ENCODE peak calls at places on chromosomes 12 and 14, in five cellular contexts. O is brain microvascular endothelial cell; I is activated naive CD4-positive, alpha-beta T cell treated with anti-CD3 and anti-CD28 coated beads for 36 hours; B is Right ventricle myocardium inferior; K is activated CD4-positive, alpha-beta T cell treated with anti-CD3 and anti-CD28 coated beads, Interleukin-2, amount 50 U/mL, for 4 hours. X is an unnamed sample.

GRCh38 chr14:24367506-24368214 is at the start of gene NFATC4:
- DNase-seq in O (peak), B (peak), K (no peak), I (peak), X (peak)

GRCh38 chr14:98931911-98932310 is 340.1 kb downstream of the BCL11B start:
- DNase-seq in I (peak), K (peak), O (no peak), B (no peak), X (no peak)

GRCh38 chr12:20105938-20106337 is 262.4 kb upstream of the PDE3A start:
- DNase-seq in B (no peak), K (no peak), I (no peak), O (no peak), X (no peak)

GRCh38 chr12:10075451-10075850 is 23.3 kb downstream of the CLEC1A start:
- DNase-seq in K (no peak), O (no peak), B (no peak), I (no peak), X (no peak)

GRCh38 chr14:24079521-24080141 is 8.3 kb downstream of the CPNE6 start:
- DNase-seq in I (no peak), K (no peak), O (no peak), B (no peak), X (no peak)

GRCh38 chr14:25406818-25407217 is 356.9 kb upstream of the STXBP6 start:
- DNase-seq in O (peak), B (no peak), K (no peak), I (peak), X (no peak)

GRCh38 chr12:86228656-86229055 is 27.5 kb downstream of the MGAT4C start:
- DNase-seq in B (no peak), O (no peak), I (no peak), K (no peak), X (no peak)

GRCh38 chr14:23577004-23577681 is 1.4 kb downstream of the JPH4 start:
- DNase-seq in O (no peak), K (no peak), B (no peak), I (no peak), X (no peak)

GRCh38 chr12:30823140-30823669 is 68.5 kb upstream of the CAPRIN2 start:
- DNase-seq in B (no peak), O (peak), I (peak), K (no peak), X (no peak)

GRCh38 chr12:108611884-108612415 is 14.1 kb upstream of the TMEM119 start:
- DNase-seq in I (peak), K (peak), B (no peak), O (peak), X (no peak)

GRCh38 chr14:61452452-61452851 is 131.1 kb downstream of the PRKCH start:
- DNase-seq in O (no peak), I (peak), K (peak), B (no peak), X (no peak)

GRCh38 chr14:105093426-105094192 is 28.4 kb upstream of the GPR132 start:
- DNase-seq in K (peak), I (peak), B (peak), O (peak), X (no peak)

X was measured in LNCaP clone FGC.